ENCODE peak calls at places on chromosomes 6 and 20, in six cellular contexts. Z is HCT116, G is gastrocnemius medialis, R is tibial nerve, M is Peyer's patch, W is A549. S is an unnamed sample.

GRCh38 chr20:36709126-36709525 is 36.8 kb downstream of the NDRG3 start:
- DNase-seq in W (no peak), M (no peak), G (no peak), Z (no peak), R (no peak), S (no peak)

GRCh38 chr6:105986998-105987397 is 99.1 kb upstream of the PRDM1 start:
- DNase-seq in Z (no peak), R (no peak), G (no peak), W (no peak), M (no peak), S (no peak)

GRCh38 chr20:46573234-46573633 is 22.8 kb upstream of the OCSTAMP start:
- DNase-seq in R (no peak), M (no peak), G (no peak), Z (no peak), W (no peak), S (no peak)

GRCh38 chr6:121664199-121664598 is 228.8 kb downstream of the GJA1 start:
- DNase-seq in W (no peak), R (no peak), M (no peak), Z (no peak), G (no peak), S (no peak)

GRCh38 chr6:159002432-159003160 is 2.6 kb upstream of the RSPH3 start:
- DNase-seq in R (no peak), G (no peak), W (no peak), M (no peak), Z (peak), S (no peak)

GRCh38 chr6:144305985-144306384 is 20.9 kb downstream of the UTRN start:
- DNase-seq in R (no peak), Z (no peak), G (no peak), W (no peak), M (no peak), S (peak)

GRCh38 chr6:89997456-89998445 is 103.5 kb downstream of the GJA10 start:
- DNase-seq in G (no peak), Z (no peak), W (no peak), M (peak), R (no peak), S (peak)

GRCh38 chr6:3247255-3248146 is 11.2 kb upstream of the PSMG4 start:
- DNase-seq in G (no peak), R (peak), M (peak), W (peak), Z (no peak), S (no peak)

GRCh38 chr6:14035448-14035847 is 82.1 kb upstream of the CD83 start:
- DNase-seq in R (no peak), G (no peak), M (no peak), Z (no peak), W (no peak), S (no peak)

GRCh38 chr6:154488802-154489437 is 21.6 kb downstream of the CNKSR3 start:
- DNase-seq in W (no peak), G (no peak), R (no peak), M (no peak), Z (peak), S (no peak)

GRCh38 chr6:121526282-121526681 is 90.8 kb downstream of the GJA1 start:
- DNase-seq in W (no peak), Z (no peak), R (no peak), M (no peak), G (no peak), S (no peak)

GRCh38 chr6:108157972-108158441 is 7.8 kb upstream of the NR2E1 start:
- DNase-seq in R (no peak), M (no peak), W (no peak), G (no peak), Z (no peak), S (no peak)

GRCh38 chr6:2791124-2792050 is 26.2 kb downstream of the WRNIP1 start:
- DNase-seq in R (peak), Z (peak), G (peak), M (peak), W (peak), S (no peak)

GRCh38 chr20:18091624-18092023 is 33.9 kb upstream of the OVOL2 start:
- DNase-seq in W (no peak), M (no peak), R (no peak), Z (no peak), G (no peak), S (no peak)

GRCh38 chr20:4519530-4519929 is 202.2 kb upstream of the PRND start:
- DNase-seq in R (no peak), M (no peak), W (no peak), G (no peak), Z (no peak), S (no peak)

GRCh38 chr6:16204653-16205376 is 33.6 kb upstream of the GMPR start:
- DNase-seq in M (no peak), W (no peak), R (no peak), Z (no peak), G (no peak), S (no peak)

GRCh38 chr20:38132910-38133501 is 32.1 kb downstream of the TGM2 start:
- DNase-seq in W (no peak), R (no peak), Z (no peak), G (no peak), M (no peak), S (no peak)

GRCh38 chr6:54892831-54893230 is 46.3 kb downstream of the FAM83B start:
- DNase-seq in W (peak), Z (peak), G (no peak), R (no peak), M (no peak), S (no peak)

GRCh38 chr20:49447946-49448809 is 34.3 kb downstream of the KCNB1 start:
- DNase-seq in R (peak), Z (no peak), G (peak), W (no peak), M (no peak), S (no peak)

GRCh38 chr6:126983779-126984178 is 134.7 kb upstream of the RSPO3 start:
- DNase-seq in Z (no peak), M (no peak), G (no peak), R (no peak), W (no peak), S (no peak)

GRCh38 chr6:46299253-46299652 is 128.5 kb upstream of the ENPP5 start:
- DNase-seq in R (no peak), G (no peak), W (no peak), M (no peak), Z (no peak), S (no peak)

GRCh38 chr6:72631480-72631879 is 9.6 kb downstream of the KCNQ5 start:
- DNase-seq in W (no peak), Z (no peak), G (no peak), R (no peak), M (no peak), S (no peak)

GRCh38 chr6:39707962-39708683 is 17.1 kb downstream of the KIF6 start:
- DNase-seq in W (no peak), R (no peak), G (no peak), Z (no peak), M (no peak), S (no peak)

GRCh38 chr6:76490456-76490855 is 418.0 kb upstream of the IMPG1 start:
- DNase-seq in R (no peak), W (no peak), M (no peak), Z (no peak), G (no peak), S (no peak)

GRCh38 chr6:157990321-157991066 is 8.8 kb downstream of the SYNJ2 start:
- DNase-seq in R (no peak), W (no peak), Z (no peak), M (no peak), G (no peak), S (no peak)

GRCh38 chr6:83474309-83474708 is 38.0 kb upstream of the PRSS35 start:
- DNase-seq in R (no peak), M (peak), W (no peak), Z (no peak), G (peak), S (no peak)

GRCh38 chr6:1436334-1437306 is 47.2 kb downstream of the FOXF2 start:
- DNase-seq in R (no peak), G (no peak), Z (peak), W (peak), M (no peak), S (no peak)

GRCh38 chr6:133368664-133369063 is 127.5 kb downstream of the EYA4 start:
- DNase-seq in G (peak), M (no peak), W (no peak), R (no peak), Z (peak), S (no peak)

GRCh38 chr6:15698474-15698873 is 35.6 kb upstream of the DTNBP1 start:
- DNase-seq in R (no peak), W (no peak), Z (no peak), G (no peak), M (no peak), S (no peak)

DNA sequence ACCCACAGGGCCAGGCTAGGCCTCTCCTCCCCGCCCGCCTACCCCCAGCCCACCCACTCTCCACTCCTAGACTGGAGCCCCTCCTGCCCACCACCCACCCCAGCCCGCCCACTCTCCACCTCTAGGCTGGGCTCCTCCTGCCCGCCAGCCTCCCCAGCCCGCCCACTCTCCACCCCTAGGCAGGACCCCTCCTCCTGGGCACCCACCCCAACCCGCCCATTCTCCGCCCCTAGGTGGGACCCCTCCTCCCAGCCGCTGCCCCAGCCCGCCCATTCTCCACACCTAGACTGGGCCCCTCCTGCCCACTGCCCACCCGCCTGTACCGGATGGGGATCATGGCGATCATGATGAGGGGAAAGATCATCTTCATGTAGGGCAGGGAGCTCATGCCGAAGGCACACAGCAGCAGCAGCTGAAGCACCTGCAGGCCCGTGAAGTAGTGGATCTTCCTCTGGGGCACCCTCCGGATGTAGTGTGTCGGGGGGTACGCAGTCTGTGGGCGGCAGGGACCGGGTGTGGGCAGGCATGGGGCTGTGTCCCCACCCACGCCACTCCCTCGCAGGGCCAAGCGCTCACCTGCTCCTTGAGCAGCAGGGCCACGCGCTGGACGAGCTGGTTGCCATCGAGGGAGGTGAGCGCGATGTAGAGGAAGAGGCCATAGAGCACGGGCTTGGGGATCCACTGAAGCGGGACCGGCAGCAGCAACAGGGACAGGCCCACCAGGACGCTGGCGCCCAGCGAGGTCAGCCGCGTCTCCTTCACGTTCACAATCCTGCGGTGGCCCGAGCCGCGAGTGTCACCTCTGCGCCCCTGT is 10.8 kb downstream of the SLC4A11 start:
- DNase-seq in R (no peak), G (no peak), Z (no peak), M (no peak), W (no peak), S (no peak)
- TF ChIP-seq POLR2A in R (no peak), G (no peak), Z (no peak), M (no peak), W (no peak), S (no peak)

GRCh38 chr6:70051197-70051596 is 184.8 kb downstream of the COL19A1 start:
- DNase-seq in M (no peak), G (no peak), R (no peak), Z (no peak), W (no peak), S (no peak)
- TF ChIP-seq POLR2A in M (no peak), G (no peak), R (no peak), Z (no peak), W (no peak), S (no peak)

DNA sequence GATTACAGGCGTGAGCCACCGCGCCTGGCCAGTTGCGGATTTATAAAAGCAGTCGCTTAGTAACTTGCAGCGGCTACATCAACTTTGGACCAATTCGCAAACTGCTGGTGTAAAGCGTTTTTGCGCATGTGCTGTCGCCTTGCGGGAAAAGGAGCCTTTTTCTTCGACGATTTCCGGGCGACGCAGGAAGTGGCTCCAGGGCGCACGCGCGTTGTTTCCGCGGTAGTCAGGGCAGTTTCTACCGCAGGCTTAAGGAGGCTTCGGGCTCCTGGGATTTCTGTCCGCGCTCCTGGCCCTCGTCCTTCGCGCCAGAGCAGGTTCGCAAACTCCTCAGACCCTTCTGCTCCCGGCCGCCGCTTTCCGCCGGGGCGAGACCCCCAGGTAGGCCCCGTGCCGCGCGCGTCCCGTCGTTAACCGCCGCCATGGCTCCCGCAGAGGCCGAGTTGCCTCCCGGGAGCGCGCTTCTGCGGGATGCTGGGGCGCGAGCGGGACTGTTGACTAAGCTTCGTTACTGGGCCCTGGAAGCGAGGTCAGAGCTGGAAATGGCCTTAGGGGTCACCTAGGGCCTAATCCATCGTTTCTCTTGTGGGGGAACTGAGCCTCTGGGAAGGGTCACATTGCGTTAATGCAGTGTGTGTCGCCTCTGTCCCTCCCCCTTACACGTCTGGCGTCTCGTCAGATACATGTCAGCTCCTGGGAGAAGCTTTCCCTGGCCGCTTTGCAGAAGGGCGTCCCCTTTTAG is at the start of gene RAE1:
- DNase-seq in G (peak), W (peak), Z (peak), R (peak), M (peak), S (peak)
- TF ChIP-seq POLR2A in G (peak), W (peak), Z (peak), R (no peak), M (peak), S (peak)

DNA sequence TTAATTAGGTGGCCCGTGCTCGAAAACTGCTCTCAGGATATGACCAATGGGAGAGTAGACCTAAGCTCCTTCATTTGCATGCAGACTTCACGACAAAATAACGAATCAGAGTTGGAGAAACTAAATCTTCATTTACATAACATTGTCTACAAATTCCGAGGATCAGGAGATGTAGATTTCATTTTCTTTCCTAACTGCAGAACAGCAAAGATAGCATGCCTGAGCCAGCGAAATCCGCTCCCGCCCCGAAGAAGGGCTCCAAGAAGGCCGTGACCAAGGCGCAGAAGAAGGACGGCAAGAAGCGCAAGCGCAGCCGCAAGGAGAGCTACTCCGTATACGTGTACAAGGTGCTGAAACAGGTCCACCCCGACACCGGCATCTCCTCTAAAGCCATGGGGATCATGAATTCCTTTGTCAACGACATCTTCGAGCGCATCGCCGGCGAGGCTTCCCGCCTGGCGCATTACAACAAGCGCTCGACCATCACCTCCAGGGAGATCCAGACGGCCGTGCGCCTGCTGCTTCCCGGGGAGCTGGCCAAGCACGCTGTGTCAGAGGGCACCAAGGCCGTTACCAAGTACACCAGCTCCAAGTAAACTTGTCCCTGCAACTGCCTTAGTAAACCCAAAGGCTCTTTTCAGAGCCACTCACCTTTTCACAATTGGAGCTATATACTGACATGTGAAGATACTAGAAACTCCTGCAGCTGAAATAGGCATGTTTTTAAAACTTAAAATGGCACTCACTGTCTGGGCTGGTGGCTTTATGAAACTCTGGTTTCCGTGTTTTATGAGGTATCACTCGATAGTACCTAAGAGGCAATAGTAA is 96.6 kb downstream of the HFE start:
- DNase-seq in G (no peak), M (peak), R (no peak), Z (no peak), W (no peak), S (no peak)
- TF ChIP-seq POLR2A in G (peak), M (peak), R (peak), Z (no peak), W (peak), S (no peak)